ENCODE peak calls at places on chromosomes 6 and 20, in four cellular contexts. V, S, X and T are unnamed samples.

GRCh38 chr20:53201588-53201987 is 229.4 kb downstream of the TSHZ2 start:
- DNase-seq in X (no peak), V (no peak), S (no peak), T (no peak)

GRCh38 chr6:36928547-36928918 is 26.0 kb upstream of the PI16 start:
- DNase-seq in X (no peak), S (no peak), V (no peak), T (no peak)

GRCh38 chr6:43817192-43817591 is 47.2 kb downstream of the VEGFA start:
- DNase-seq in V (peak; percentile 27), S (no peak), X (peak; percentile 71), T (peak; percentile 37)

GRCh38 chr6:170102582-170103481 is 188.0 kb downstream of the DLL1 start:
- DNase-seq in V (no peak), X (no peak), S (no peak), T (no peak)

GRCh38 chr6:15464211-15464725 is 198.6 kb downstream of the DTNBP1 start:
- DNase-seq in S (no peak), X (peak; percentile 76), V (peak; percentile 25), T (peak; percentile 24)

GRCh38 chr6:142071981-142072380 is 60.7 kb upstream of the GJE1 start:
- DNase-seq in S (no peak), V (no peak), X (peak; percentile 12), T (peak; percentile 22)

GRCh38 chr6:109024368-109024767 is 70.3 kb downstream of the SESN1 start:
- DNase-seq in S (no peak), V (no peak), X (no peak), T (no peak)

GRCh38 chr20:41352666-41353065 is 12.0 kb downstream of the LPIN3 start:
- DNase-seq in S (no peak), X (no peak), V (no peak), T (no peak)

GRCh38 chr20:13533946-13534345 is 104.8 kb downstream of the TASP1 start:
- DNase-seq in S (no peak), V (no peak), X (no peak), T (no peak)

GRCh38 chr6:81589465-81590313 is 162.8 kb downstream of the TENT5A start:
- DNase-seq in S (no peak), X (no peak), V (no peak), T (no peak)

GRCh38 chr20:4084096-4084495 is 68.7 kb upstream of the RNF24 start:
- DNase-seq in V (no peak), X (no peak), S (no peak), T (no peak)

GRCh38 chr6:106823732-106824351 is 150.7 kb downstream of the CD24 start:
- DNase-seq in S (no peak), V (peak; percentile 54), X (no peak), T (no peak)

GRCh38 chr6:106119526-106119925 is 33.4 kb downstream of the PRDM1 start:
- DNase-seq in X (no peak), V (no peak), S (no peak), T (no peak)

GRCh38 chr6:133242761-133243590 is 1.8 kb downstream of the EYA4 start:
- DNase-seq in V (no peak), S (no peak), X (no peak), T (no peak)

GRCh38 chr20:33858666-33859065 is 47.5 kb downstream of the CHMP4B start:
- DNase-seq in X (no peak), V (no peak), S (no peak), T (no peak)

GRCh38 chr20:11919571-11919970 is 1.9 kb downstream of the BTBD3 start:
- DNase-seq in V (no peak), X (no peak), S (no peak), T (no peak)

GRCh38 chr20:10800288-10800687 is 126.5 kb upstream of the JAG1 start:
- DNase-seq in X (no peak), V (no peak), S (no peak), T (no peak)

GRCh38 chr6:24910850-24911712 is 24.7 kb downstream of the RIPOR2 start:
- DNase-seq in V (no peak), S (no peak), X (no peak), T (no peak)

GRCh38 chr20:40390654-40391053 is 298.4 kb downstream of the MAFB start:
- DNase-seq in V (peak; percentile 21), X (no peak), S (no peak), T (no peak)

GRCh38 chr20:18853946-18854646 is 40.5 kb downstream of the SCP2D1 start:
- DNase-seq in S (no peak), X (no peak), V (no peak), T (no peak)

GRCh38 chr6:44115866-44116265 is 11.4 kb downstream of the MRPL14 start:
- DNase-seq in V (no peak), X (no peak), S (no peak), T (no peak)

GRCh38 chr6:119791746-119792145 is 442.2 kb upstream of the MAN1A1 start:
- DNase-seq in X (no peak), S (no peak), V (no peak), T (peak; percentile 29)

GRCh38 chr6:146341498-146342230 is 202.0 kb upstream of the RAB32 start:
- DNase-seq in S (no peak), V (no peak), X (no peak), T (no peak)

GRCh38 chr20:36866681-36867485 is 9.1 kb upstream of the TLDC2 start:
- DNase-seq in V (no peak), S (no peak), X (no peak), T (no peak)

GRCh38 chr6:43496370-43497128 is 13.6 kb downstream of the LRRC73 start:
- DNase-seq in V (no peak), S (no peak), X (peak; percentile 77), T (no peak)

GRCh38 chr20:56350842-56351241 is 7.9 kb upstream of the FAM210B start:
- DNase-seq in V (no peak), X (no peak), S (no peak), T (no peak)

DNA sequence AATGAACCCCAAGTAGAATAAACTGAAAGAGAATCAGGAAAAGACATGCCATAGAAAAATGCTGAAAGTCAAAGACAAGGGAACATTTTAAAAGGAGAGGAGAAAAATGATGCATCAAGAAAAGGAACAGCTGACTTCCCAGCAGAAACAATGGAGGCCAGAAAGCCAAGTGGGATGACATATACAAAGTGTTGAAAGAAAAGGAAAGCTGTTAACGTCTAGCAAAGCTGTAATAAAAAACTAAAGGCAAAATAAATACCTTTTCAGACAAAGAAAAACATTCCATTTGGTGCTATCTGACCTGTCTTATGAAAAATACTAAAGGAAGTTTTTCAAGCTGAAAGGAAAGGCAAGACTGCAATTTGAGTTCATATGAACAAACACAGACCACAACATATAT is 34.1 kb upstream of the PDE10A start:
- DNase-seq in X (no peak), V (no peak), S (no peak), T (no peak)
- TF ChIP-seq ZNF274 in X (no peak), V (no peak), S (no peak), T (no peak)

GRCh38 chr20:63958964-63959698 is 2.9 kb upstream of the UCKL1 start:
- DNase-seq in V (no peak), X (no peak), S (no peak), T (no peak)
- TF ChIP-seq EGR1 in V (no peak), X (no peak), S (no peak), T (no peak)

GRCh38 chr20:24470782-24471582 is 1.6 kb downstream of the SYNDIG1 start:
- DNase-seq in S (no peak), V (no peak), X (no peak), T (no peak)

GRCh38 chr20:24472426-24472825 is 3.0 kb downstream of the SYNDIG1 start:
- DNase-seq in V (no peak), S (no peak), X (no peak), T (no peak)

GRCh38 chr20:24468401-24469115 is 871 bp upstream of the SYNDIG1 start:
- DNase-seq in S (no peak), V (no peak), X (no peak), T (no peak)

GRCh38 chr20:24469116-24470030 is at the start of gene SYNDIG1:
- DNase-seq in X (no peak), V (no peak), S (no peak), T (no peak)

DNA sequence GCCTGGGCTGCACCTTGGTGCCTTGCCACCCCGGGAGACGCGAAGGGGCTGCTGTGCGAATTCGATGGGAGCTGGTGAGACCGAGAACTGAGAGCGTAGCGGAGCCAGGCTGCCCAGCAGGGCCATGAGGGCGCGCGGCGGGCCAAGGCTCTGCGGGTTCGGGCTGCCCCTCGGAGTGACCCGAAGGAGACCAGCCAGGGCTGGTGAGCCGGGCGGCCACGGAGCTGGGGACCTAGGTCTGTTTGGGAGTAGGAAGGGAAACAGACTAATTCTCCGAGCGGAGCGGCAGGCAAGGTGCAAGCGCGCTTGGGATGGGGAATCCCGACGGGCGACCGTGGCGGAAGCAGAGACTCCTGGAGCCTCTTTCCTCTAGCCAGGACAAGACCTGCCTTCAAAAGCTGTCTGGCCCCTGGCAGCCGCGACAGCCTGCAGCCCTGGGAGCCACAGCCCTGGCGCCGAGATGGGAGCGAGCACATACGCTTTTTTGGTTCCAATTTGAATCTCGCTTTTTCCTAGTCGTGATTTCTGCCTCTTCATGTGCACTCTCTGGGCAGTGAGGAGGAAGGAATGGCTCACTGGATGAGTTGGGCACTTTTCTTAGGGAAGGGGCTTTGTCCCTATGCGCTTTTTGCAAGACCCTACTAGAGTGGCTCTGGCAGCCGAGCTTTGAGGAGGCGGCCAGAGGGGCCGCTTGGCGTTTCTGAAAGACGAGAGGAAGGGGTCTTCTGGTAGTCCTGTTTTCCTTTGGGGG is 777 bp downstream of the SYNDIG1 start:
- DNase-seq in X (no peak), V (no peak), S (no peak), T (no peak)
- TF ChIP-seq EZH2 in X (no peak), V (no peak), S (no peak), T (no peak)

GRCh38 chr6:19818805-19819204 is 18.4 kb upstream of the ID4 start:
- DNase-seq in S (no peak), V (no peak), X (no peak), T (no peak)
- TF ChIP-seq ZNF274 in S (no peak), V (no peak), X (no peak), T (no peak)

DNA sequence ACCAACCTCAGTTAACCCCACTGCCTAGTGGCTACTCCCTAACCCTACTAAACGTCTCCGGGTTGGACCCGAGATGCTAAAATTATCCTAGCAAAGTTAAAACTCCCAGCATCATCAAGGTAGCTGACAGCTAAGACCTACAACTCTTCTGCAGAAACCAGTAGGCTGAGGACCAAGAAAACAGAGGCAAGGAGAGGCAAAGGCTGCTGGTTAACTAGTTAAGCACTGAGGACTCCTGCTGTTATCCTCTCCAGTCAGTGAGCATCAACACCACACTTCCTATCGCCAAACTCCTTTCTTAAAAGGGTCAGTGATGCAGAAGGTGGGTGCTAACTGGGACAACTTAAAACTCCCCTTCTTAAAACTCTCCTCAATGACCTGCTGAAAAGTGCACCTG is 1.8 kb downstream of the TRERF1 start:
- DNase-seq in X (no peak), V (no peak), S (no peak), T (no peak)
- TF ChIP-seq EGR1 in X (no peak), V (no peak), S (no peak), T (no peak)

DNA sequence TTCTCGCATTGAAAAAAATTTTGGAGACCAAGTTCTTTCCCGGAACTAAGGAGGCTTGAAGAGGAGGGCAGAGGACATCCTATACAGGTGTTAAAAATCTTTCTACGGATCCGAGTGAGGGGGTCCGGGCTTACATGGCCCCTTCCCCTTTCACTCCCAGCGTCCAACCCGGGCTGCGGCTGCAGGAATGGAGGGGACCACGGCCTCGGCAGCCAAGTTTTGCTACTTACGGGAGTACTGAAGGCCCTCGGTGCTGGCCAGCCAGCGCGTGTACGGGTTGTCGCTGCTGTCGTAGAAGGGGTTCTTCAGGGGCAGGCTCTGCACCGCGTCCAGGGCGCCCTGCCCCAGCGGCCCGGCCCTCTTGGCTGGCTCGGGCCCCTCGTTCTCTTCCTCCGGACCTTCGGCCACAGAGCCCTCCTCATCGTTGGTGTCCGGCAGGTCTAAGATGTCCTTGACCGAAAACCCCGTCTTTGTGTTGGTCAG is 642 bp downstream of the NKX2-2 start:
- DNase-seq in S (no peak), V (no peak), X (no peak), T (no peak)
- TF ChIP-seq EZH2 in S (no peak), V (peak; percentile 85), X (no peak), T (no peak)